ENCODE peak calls at places on chromosomes 1 and 21, in six cellular contexts. Q, L, H, A, I and W are unnamed samples.

GRCh38 chr21:45865106-45865835 is 116.3 kb upstream of the COL6A1 start:
- DNase-seq in L (no peak), Q (no peak), A (peak; percentile 91), I (peak; percentile 87), H (no peak), W (peak; percentile 82)

GRCh38 chr1:151510614-151510956 is 602 bp upstream of the CGN start:
- DNase-seq in I (no peak), H (no peak), Q (no peak), L (no peak), A (no peak), W (no peak)

GRCh38 chr1:168097921-168098528 is 38.7 kb downstream of the GPR161 start:
- DNase-seq in H (no peak), Q (no peak), A (no peak), L (no peak), I (no peak), W (no peak)

GRCh38 chr1:154481058-154481457 is 21.0 kb upstream of the TDRD10 start:
- DNase-seq in I (no peak), L (no peak), H (no peak), Q (peak; percentile 68), A (no peak), W (no peak)

GRCh38 chr1:60591583-60591982 is 490.8 kb upstream of the NFIA start:
- DNase-seq in L (no peak), I (no peak), Q (no peak), A (no peak), H (no peak), W (no peak)

GRCh38 chr1:222914861-222915632 is 100.2 kb downstream of the DISP1 start:
- DNase-seq in I (no peak), H (no peak), Q (no peak), A (peak; percentile 88), L (no peak), W (peak; percentile 36)

GRCh38 chr21:27649746-27650145 is 682.9 kb upstream of the ADAMTS5 start:
- DNase-seq in Q (no peak), L (no peak), I (peak; percentile 40), H (no peak), A (no peak), W (no peak)

GRCh38 chr1:162177126-162177525 is 107.6 kb downstream of the NOS1AP start:
- DNase-seq in L (no peak), A (no peak), Q (peak; percentile 21), H (no peak), I (peak; percentile 41), W (no peak)

GRCh38 chr1:43074244-43074643 is 97.8 kb downstream of the EBNA1BP2 start:
- DNase-seq in Q (peak; percentile 47), H (no peak), I (no peak), L (no peak), A (no peak), W (peak; percentile 36)

GRCh38 chr1:162389021-162389818 is 7.7 kb downstream of the C1orf226 start:
- DNase-seq in I (peak; percentile 60), Q (peak; percentile 79), L (no peak), H (no peak), A (peak; percentile 49), W (peak; percentile 63)

GRCh38 chr1:9960705-9961562 is 17.7 kb downstream of the NMNAT1 start:
- DNase-seq in H (peak; percentile 79), I (no peak), L (no peak), A (peak; percentile 2), Q (peak; percentile 58), W (no peak)

GRCh38 chr1:211356723-211357418 is 30.2 kb downstream of the TRAF5 start:
- DNase-seq in H (no peak), I (peak; percentile 71), Q (no peak), L (no peak), A (peak; percentile 70), W (peak; percentile 36)

GRCh38 chr1:178940022-178940765 is 69.3 kb upstream of the ANGPTL1 start:
- DNase-seq in A (peak; percentile 21), Q (no peak), H (no peak), I (no peak), L (no peak), W (no peak)

GRCh38 chr1:64172458-64172983 is 30.9 kb upstream of the UBE2U start:
- DNase-seq in H (no peak), I (no peak), A (peak; percentile 11), Q (no peak), L (no peak), W (no peak)

GRCh38 chr21:20215959-20216358 is 782.2 kb upstream of the NCAM2 start:
- DNase-seq in Q (no peak), A (no peak), I (no peak), H (no peak), L (no peak), W (no peak)

GRCh38 chr21:21084179-21084578 is 86.0 kb downstream of the NCAM2 start:
- DNase-seq in A (peak; percentile 48), H (no peak), I (no peak), Q (no peak), L (no peak), W (no peak)

GRCh38 chr1:79945391-79945790 is 938.9 kb upstream of the ADGRL4 start:
- DNase-seq in A (no peak), I (no peak), Q (no peak), L (no peak), H (no peak), W (no peak)

GRCh38 chr1:183622013-183622412 is 13.6 kb downstream of the ARPC5 start:
- DNase-seq in L (no peak), A (no peak), Q (no peak), I (no peak), H (no peak), W (no peak)

GRCh38 chr1:183622884-183623785 is 12.4 kb downstream of the ARPC5 start:
- DNase-seq in Q (peak; percentile 71), A (peak; percentile 70), L (no peak), I (peak; percentile 62), H (peak; percentile 82), W (peak; percentile 51)

GRCh38 chr1:183620311-183620710 is 15.3 kb downstream of the ARPC5 start:
- DNase-seq in A (no peak), I (no peak), H (no peak), Q (no peak), L (no peak), W (no peak)

DNA sequence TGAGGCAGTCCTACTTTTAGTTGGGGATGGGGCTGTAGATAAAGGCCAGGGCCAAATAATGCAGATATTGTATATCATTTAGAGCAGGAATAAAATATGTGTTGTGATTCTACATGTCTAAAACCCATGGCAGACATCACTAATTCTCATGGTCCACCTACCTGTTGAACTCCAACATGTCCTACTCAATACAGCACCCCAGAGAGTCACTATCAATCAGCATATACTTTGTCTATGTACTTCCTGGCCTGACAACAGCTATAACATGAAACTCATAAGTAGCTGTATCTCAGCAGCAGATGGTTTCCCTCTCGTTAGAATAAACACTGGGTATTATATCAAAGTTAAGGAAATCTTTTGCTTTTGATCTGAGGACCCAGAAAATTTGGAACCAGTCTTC is 15.9 kb downstream of the ARPC5 start:
- DNase-seq in A (no peak), H (no peak), I (no peak), L (no peak), Q (no peak), W (no peak)
- H3K27ac ChIP-seq in A (no peak overlapping the region), H (no peak overlapping the region), I (peak overlapping the region; percentile 63), L (no peak overlapping the region), Q (no peak overlapping the region), W (no peak overlapping the region)

DNA sequence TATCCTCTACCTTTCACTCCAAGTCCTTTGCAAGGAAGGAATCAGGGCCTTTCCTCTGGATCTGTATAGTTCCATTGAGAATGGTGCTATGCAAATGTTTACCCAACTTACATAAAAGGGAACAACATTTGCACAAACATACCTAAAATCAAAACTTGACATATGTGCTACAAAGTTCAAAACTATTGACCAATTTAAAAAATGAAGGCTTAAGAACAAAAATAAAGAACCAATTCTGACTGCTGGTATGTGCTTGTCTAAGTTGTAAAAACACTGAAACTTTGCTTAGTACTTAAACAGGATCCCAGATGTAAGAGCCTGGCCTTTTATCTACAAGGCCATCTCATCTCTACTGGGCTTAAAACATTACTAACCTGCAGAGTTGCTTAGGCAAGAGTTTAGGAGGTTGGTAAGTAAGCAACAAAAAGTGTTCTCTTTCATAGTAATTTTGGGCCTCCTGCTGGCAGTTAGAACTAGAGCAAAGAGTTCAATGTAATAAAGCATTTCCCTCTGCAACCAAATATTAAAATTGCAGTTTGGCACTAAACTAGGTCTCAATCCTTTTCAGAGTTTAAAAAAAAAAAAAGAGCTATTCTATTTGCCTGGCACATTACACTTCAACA is 2.0 kb downstream of the SCMH1 start:
- DNase-seq in Q (no peak), A (peak; percentile 73), H (peak; percentile 55), I (peak; percentile 59), L (no peak), W (peak; percentile 16)
- TF ChIP-seq CTCF in Q (no peak), A (peak; percentile 54), H (peak; percentile 58), I (peak; percentile 53), L (peak; percentile 50), W (peak; percentile 50)

GRCh38 chr1:109927356-109927755 is 16.7 kb downstream of the CSF1 start:
- DNase-seq in I (no peak), A (no peak), L (no peak), H (no peak), Q (no peak), W (no peak)

GRCh38 chr1:109927908-109928307 is 17.3 kb downstream of the CSF1 start:
- DNase-seq in Q (no peak), H (no peak), A (peak; percentile 98), L (peak; percentile 84), I (peak; percentile 37), W (no peak)

GRCh38 chr1:109929588-109930251 is 19.1 kb downstream of the CSF1 start:
- DNase-seq in I (no peak), A (no peak), Q (no peak), L (no peak), H (no peak), W (no peak)

GRCh38 chr1:109929170-109929569 is 18.5 kb downstream of the CSF1 start:
- DNase-seq in A (no peak), H (no peak), L (no peak), Q (no peak), I (peak; percentile 69), W (peak; percentile 50)

GRCh38 chr1:109928591-109929111 is 18.0 kb downstream of the CSF1 start:
- DNase-seq in Q (no peak), L (peak; percentile 60), H (no peak), A (peak; percentile 98), I (peak; percentile 56), W (peak; percentile 15)
- H3K27ac ChIP-seq in Q (no peak overlapping the region), L (peak overlapping the region; percentile 33), H (no peak overlapping the region), A (no peak overlapping the region), I (no peak overlapping the region), W (peak overlapping the region; percentile 72)

DNA sequence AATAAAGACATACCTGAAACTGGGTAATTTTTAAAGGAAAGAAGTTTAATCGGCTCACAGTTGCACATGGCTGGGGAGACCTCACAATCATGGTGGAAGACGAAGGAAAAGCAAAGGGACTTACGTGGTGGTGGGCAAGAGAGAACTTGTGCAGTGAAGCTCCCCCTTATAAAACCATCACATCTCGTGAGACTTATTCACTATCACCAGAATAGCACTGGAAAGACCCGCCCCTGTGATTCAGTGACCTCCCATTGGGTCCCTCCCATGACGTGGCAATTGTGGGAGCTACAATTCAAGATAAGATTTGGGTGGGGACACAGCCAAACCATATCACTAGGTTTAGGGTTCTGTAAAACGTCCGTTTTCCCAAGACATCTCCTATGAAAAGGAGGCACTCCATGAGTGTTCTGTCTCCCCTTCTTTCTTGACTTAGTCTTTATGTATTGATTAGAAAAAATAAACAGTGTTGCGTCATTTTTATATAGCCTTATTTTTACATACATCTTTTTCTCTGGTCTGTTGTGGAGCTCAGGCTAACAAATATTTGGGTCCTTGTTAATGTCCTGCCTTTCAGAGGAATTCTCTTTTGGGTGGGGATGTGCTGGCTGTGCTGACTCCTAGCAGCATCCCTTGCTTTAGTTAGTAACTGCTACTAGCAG is 23.3 kb downstream of the BACH1 start:
- DNase-seq in I (no peak), L (no peak), Q (no peak), A (no peak), H (no peak), W (no peak)
- TF ChIP-seq CTCF in I (no peak), L (no peak), Q (no peak), A (no peak), H (no peak), W (no peak)